ENCODE peak calls at places on chromosomes 1 and 21, in eight cellular contexts. M, A, K, J, W, C, U and X are unnamed samples.

GRCh38 chr1:29489471-29489870 is 253.1 kb downstream of the PTPRU start:
- DNase-seq in M (no peak), U (no peak), J (no peak), A (no peak), K (no peak), C (no peak), W (no peak), X (no peak)

GRCh38 chr1:89615676-89616598 is 17.0 kb upstream of the LRRC8C start:
- DNase-seq in W (peak), C (peak), K (peak), A (no peak), M (no peak), J (peak), U (no peak), X (no peak)

GRCh38 chr1:61388586-61388985 is 306.2 kb downstream of the NFIA start:
- DNase-seq in A (no peak), M (no peak), U (no peak), J (no peak), W (no peak), C (no peak), K (no peak), X (no peak)

GRCh38 chr1:31788825-31789256 is 24.7 kb upstream of the ADGRB2 start:
- DNase-seq in U (no peak), J (peak), C (no peak), A (no peak), K (peak), W (peak), M (no peak), X (no peak)

GRCh38 chr1:23555949-23556640 is 3.2 kb downstream of the ID3 start:
- DNase-seq in U (no peak), K (peak), C (peak), W (no peak), A (no peak), M (no peak), J (peak), X (no peak)

GRCh38 chr1:145949219-145949618 is 8.6 kb downstream of the LIX1L start:
- DNase-seq in J (no peak), C (no peak), W (no peak), U (no peak), M (no peak), A (no peak), K (no peak), X (no peak)

GRCh38 chr1:214234635-214235025 is 46.3 kb upstream of the SMYD2 start:
- DNase-seq in U (no peak), M (no peak), K (no peak), C (no peak), W (no peak), A (no peak), J (no peak), X (no peak)

GRCh38 chr1:111879086-111879485 is 110.4 kb downstream of the KCND3 start:
- DNase-seq in C (no peak), M (no peak), A (no peak), J (no peak), K (no peak), U (no peak), W (no peak), X (no peak)

GRCh38 chr1:180927841-180928240 is 15.1 kb downstream of the KIAA1614 start:
- DNase-seq in M (no peak), C (no peak), U (no peak), K (peak), W (no peak), A (no peak), J (peak), X (no peak)

GRCh38 chr21:40829308-40829707 is 17.6 kb downstream of the DSCAM start:
- DNase-seq in J (no peak), U (no peak), K (no peak), W (no peak), M (no peak), A (no peak), C (no peak), X (no peak)

GRCh38 chr1:206508956-206509355 is 1.6 kb downstream of the RASSF5 start:
- DNase-seq in W (no peak), J (no peak), M (no peak), C (no peak), A (no peak), K (no peak), U (no peak), X (no peak)

GRCh38 chr1:41540886-41541591 is 56.6 kb upstream of the EDN2 start:
- DNase-seq in K (no peak), J (no peak), W (peak), M (no peak), U (no peak), C (no peak), A (no peak), X (no peak)

GRCh38 chr1:150809651-150810050 is 1.6 kb upstream of the CTSK start:
- DNase-seq in C (no peak), A (no peak), M (no peak), W (no peak), K (no peak), J (no peak), U (no peak), X (no peak)

GRCh38 chr1:45508295-45509151 is 8.4 kb downstream of the MMACHC start:
- DNase-seq in A (no peak), W (peak), M (no peak), C (no peak), J (no peak), K (peak), U (no peak), X (no peak)

GRCh38 chr1:211925016-211925415 is 94.5 kb upstream of the LPGAT1 start:
- DNase-seq in J (no peak), W (no peak), C (peak), A (no peak), M (no peak), U (no peak), K (no peak), X (no peak)

GRCh38 chr1:12019858-12020509 is 686 bp downstream of the MIIP start:
- DNase-seq in C (no peak), M (no peak), K (no peak), J (no peak), W (peak), A (peak), U (no peak), X (no peak)